ENCODE peak calls at places on chromosomes 16 and 17, in six cellular contexts. G is HuH-7, J is NCI-H524 treated with DMSO at 0.1 percent for 48 hours, Q is AG04450, Z is AG04449, V is left ventricle myocardium inferior. H is an unnamed sample.

GRCh38 chr16:49631521-49632041 is 224.3 kb downstream of the ZNF423 start:
- DNase-seq in G (no peak), J (no peak), Q (no peak), Z (peak), V (no peak), H (peak)

GRCh38 chr16:75053791-75054555 is 55.1 kb downstream of the ZNRF1 start:
- DNase-seq in G (no peak), J (no peak), Q (no peak), Z (no peak), V (peak), H (peak)

GRCh38 chr17:79840204-79840988 is 1.2 kb upstream of the CBX4 start:
- DNase-seq in G (no peak), J (no peak), Q (no peak), Z (no peak), V (peak), H (peak)

GRCh38 chr17:42059815-42060214 is 9.4 kb upstream of the C17orf113 start:
- DNase-seq in G (no peak), J (no peak), Q (no peak), Z (no peak), V (no peak), H (no peak)

GRCh38 chr17:59485018-59485417 is 80.4 kb upstream of the DHX40 start:
- DNase-seq in G (no peak), J (no peak), Q (no peak), Z (no peak), V (no peak), H (no peak)

GRCh38 chr16:4578961-4579530 is 22.9 kb downstream of the C16orf96 start:
- DNase-seq in G (no peak), J (no peak), Q (no peak), Z (no peak), V (no peak), H (no peak)

GRCh38 chr16:86099326-86099725 is 200.4 kb downstream of the IRF8 start:
- DNase-seq in G (no peak), J (no peak), Q (no peak), Z (no peak), V (no peak), H (no peak)

GRCh38 chr16:27676807-27677206 is 126.9 kb downstream of the KATNIP start:
- DNase-seq in G (no peak), J (no peak), Q (peak), Z (no peak), V (no peak), H (peak)

GRCh38 chr16:4075534-4075933 is 40.7 kb downstream of the ADCY9 start:
- DNase-seq in G (no peak), J (no peak), Q (no peak), Z (no peak), V (no peak), H (no peak)

GRCh38 chr16:61858996-61859395 is 177.2 kb downstream of the CDH8 start:
- DNase-seq in G (no peak), J (no peak), Q (no peak), Z (peak), V (no peak), H (peak)

GRCh38 chr16:10754941-10755340 is 11.3 kb downstream of the NUBP1 start:
- DNase-seq in G (no peak), J (no peak), Q (no peak), Z (no peak), V (no peak), H (no peak)

GRCh38 chr17:61487668-61488595 is 35.7 kb downstream of the TBX4 start:
- DNase-seq in G (no peak), J (no peak), Q (no peak), Z (no peak), V (no peak), H (no peak)

GRCh38 chr17:11598274-11599221 is at the start of gene DNAH9:
- DNase-seq in G (peak), J (peak), Q (no peak), Z (no peak), V (peak), H (peak)

GRCh38 chr17:44807817-44808155 is 22.3 kb downstream of the GJC1 start:
- DNase-seq in G (no peak), J (peak), Q (no peak), Z (no peak), V (no peak), H (peak)

GRCh38 chr16:49441366-49441780 is 67.8 kb downstream of the C16orf78 start:
- DNase-seq in G (no peak), J (peak), Q (no peak), Z (no peak), V (peak), H (no peak)

GRCh38 chr17:16930571-16931317 is 41.2 kb downstream of the TNFRSF13B start:
- DNase-seq in G (no peak), J (no peak), Q (no peak), Z (no peak), V (peak), H (no peak)

GRCh38 chr17:63434951-63435571 is 11.0 kb downstream of the CYB561 start:
- DNase-seq in G (no peak), J (no peak), Q (no peak), Z (no peak), V (peak), H (peak)

GRCh38 chr16:71387045-71387871 is 28.7 kb downstream of the CALB2 start:
- DNase-seq in G (no peak), J (no peak), Q (no peak), Z (no peak), V (no peak), H (no peak)

GRCh38 chr17:82138511-82138992 is 40.5 kb upstream of the FASN start:
- DNase-seq in G (no peak), J (no peak), Q (no peak), Z (no peak), V (no peak), H (no peak)

GRCh38 chr17:30031214-30031869 is 85.3 kb upstream of the NSRP1 start:
- DNase-seq in G (no peak), J (no peak), Q (no peak), Z (no peak), V (no peak), H (no peak)